ENCODE peak calls at places on chromosomes 2 and 18, in seven cellular contexts. Y, J, K, O, M, S and E are unnamed samples.

GRCh38 chr2:210912779-210913178 is 356.4 kb downstream of the CPS1 start:
- DNase-seq in Y (no peak), O (no peak), J (no peak), M (no peak), S (no peak), K (no peak), E (no peak)

GRCh38 chr2:215657844-215658243 is 222.0 kb upstream of the FN1 start:
- DNase-seq in O (no peak), S (no peak), K (peak), Y (no peak), M (peak), J (peak), E (no peak)

GRCh38 chr2:236715077-236715476 is 145.5 kb downstream of the ACKR3 start:
- DNase-seq in Y (no peak), M (peak), O (no peak), J (peak), K (no peak), S (no peak), E (no peak)

GRCh38 chr18:24942144-24942543 is 409.8 kb downstream of the ZNF521 start:
- DNase-seq in M (no peak), O (no peak), K (no peak), S (no peak), Y (no peak), J (no peak), E (no peak)

GRCh38 chr18:59549797-59550516 is 147.3 kb downstream of the CCBE1 start:
- DNase-seq in J (peak), S (no peak), M (peak), K (no peak), Y (no peak), O (no peak), E (no peak)

GRCh38 chr18:36613069-36613468 is 215.7 kb downstream of the TPGS2 start:
- DNase-seq in K (no peak), O (no peak), S (no peak), J (no peak), M (no peak), Y (no peak), E (no peak)

GRCh38 chr18:73646196-73646595 is 501.4 kb downstream of the FBXO15 start:
- DNase-seq in O (no peak), K (no peak), Y (no peak), M (peak), J (peak), S (no peak), E (no peak)

GRCh38 chr2:200786826-200787225 is 24.9 kb upstream of the BZW1 start:
- DNase-seq in K (peak), O (no peak), Y (no peak), J (peak), S (no peak), M (peak), E (no peak)

GRCh38 chr2:136008205-136008865 is 22.9 kb upstream of the DARS1 start:
- DNase-seq in J (no peak), M (no peak), O (peak), Y (no peak), S (no peak), K (no peak), E (peak)

GRCh38 chr18:49745051-49746014 is 68.0 kb downstream of the ACAA2 start:
- DNase-seq in K (no peak), M (no peak), Y (no peak), J (peak), O (no peak), S (no peak), E (no peak)

GRCh38 chr2:65580824-65581223 is 148.4 kb upstream of the SPRED2 start:
- DNase-seq in Y (no peak), O (no peak), K (no peak), J (no peak), M (no peak), S (no peak), E (no peak)

GRCh38 chr18:59971871-59972270 is 72.1 kb downstream of the PMAIP1 start:
- DNase-seq in M (no peak), Y (no peak), O (no peak), J (no peak), K (no peak), S (no peak), E (no peak)

GRCh38 chr18:400466-400865 is 100.0 kb downstream of the COLEC12 start:
- DNase-seq in K (peak), J (peak), O (no peak), Y (no peak), M (peak), S (no peak), E (no peak)

GRCh38 chr2:84022810-84023431 is 436.2 kb downstream of the SUCLG1 start:
- DNase-seq in O (no peak), J (peak), Y (peak), K (peak), S (peak), M (peak), E (no peak)

GRCh38 chr2:162840598-162841246 is 2.2 kb upstream of the KCNH7 start:
- DNase-seq in Y (peak), K (no peak), O (no peak), M (peak), S (peak), J (peak), E (peak)

GRCh38 chr2:239716536-239717318 is 308.4 kb downstream of the NDUFA10 start:
- DNase-seq in M (no peak), S (no peak), J (peak), K (no peak), O (no peak), Y (no peak), E (no peak)

GRCh38 chr2:239715606-239716005 is 309.5 kb downstream of the NDUFA10 start:
- DNase-seq in S (no peak), O (no peak), K (no peak), J (no peak), Y (no peak), M (no peak), E (no peak)

GRCh38 chr2:239716009-239716408 is 309.1 kb downstream of the NDUFA10 start:
- DNase-seq in K (no peak), Y (no peak), S (no peak), M (no peak), O (no peak), J (no peak), E (no peak)

GRCh38 chr2:239717319-239717675 is 307.8 kb downstream of the NDUFA10 start:
- DNase-seq in M (no peak), S (no peak), J (no peak), Y (no peak), O (no peak), K (no peak), E (no peak)

DNA sequence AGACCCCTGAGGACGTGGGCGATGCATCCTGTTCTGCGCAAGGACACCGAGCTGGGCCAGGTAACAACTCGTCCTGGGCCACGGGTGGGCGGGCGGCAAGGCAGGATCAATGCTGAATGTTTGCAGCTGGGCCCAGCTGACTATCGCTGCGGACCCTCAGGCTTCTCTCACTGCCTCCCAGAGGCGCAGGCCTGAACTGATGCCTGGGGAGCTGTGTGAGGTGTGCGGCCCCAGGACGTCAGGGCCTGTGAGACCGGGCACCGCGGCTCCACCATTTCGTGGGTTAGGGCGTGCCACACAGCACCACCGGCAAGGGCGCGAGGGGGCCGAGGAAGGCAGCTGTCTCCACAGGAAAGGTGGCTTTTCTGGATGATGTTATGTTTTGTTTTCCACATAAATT is 307.4 kb downstream of the NDUFA10 start:
- DNase-seq in J (no peak), S (no peak), M (no peak), Y (no peak), O (no peak), K (no peak), E (no peak)
- TF ChIP-seq CTCF in J (no peak), S (no peak), M (no peak), Y (no peak), O (no peak), K (no peak), E (no peak)

GRCh38 chr2:199405241-199405640 is 52.5 kb downstream of the SATB2 start:
- DNase-seq in K (no peak), J (peak), O (no peak), S (no peak), M (peak), Y (no peak), E (no peak)
- TF ChIP-seq CTCF in K (peak), J (peak), O (no peak), S (no peak), M (peak), Y (no peak), E (no peak)

GRCh38 chr2:111692311-111692710 is 191.7 kb downstream of the ANAPC1 start:
- DNase-seq in M (no peak), S (no peak), K (no peak), O (no peak), Y (no peak), J (no peak), E (no peak)

GRCh38 chr2:111689174-111689573 is 194.8 kb downstream of the ANAPC1 start:
- DNase-seq in J (no peak), K (no peak), S (no peak), O (no peak), Y (no peak), M (no peak), E (no peak)

GRCh38 chr2:111688501-111688900 is 195.5 kb downstream of the ANAPC1 start:
- DNase-seq in O (no peak), S (no peak), Y (no peak), J (peak), K (no peak), M (no peak), E (no peak)

GRCh38 chr2:111689899-111690298 is 194.1 kb downstream of the ANAPC1 start:
- DNase-seq in O (no peak), Y (no peak), M (peak), K (no peak), S (no peak), J (no peak), E (no peak)

DNA sequence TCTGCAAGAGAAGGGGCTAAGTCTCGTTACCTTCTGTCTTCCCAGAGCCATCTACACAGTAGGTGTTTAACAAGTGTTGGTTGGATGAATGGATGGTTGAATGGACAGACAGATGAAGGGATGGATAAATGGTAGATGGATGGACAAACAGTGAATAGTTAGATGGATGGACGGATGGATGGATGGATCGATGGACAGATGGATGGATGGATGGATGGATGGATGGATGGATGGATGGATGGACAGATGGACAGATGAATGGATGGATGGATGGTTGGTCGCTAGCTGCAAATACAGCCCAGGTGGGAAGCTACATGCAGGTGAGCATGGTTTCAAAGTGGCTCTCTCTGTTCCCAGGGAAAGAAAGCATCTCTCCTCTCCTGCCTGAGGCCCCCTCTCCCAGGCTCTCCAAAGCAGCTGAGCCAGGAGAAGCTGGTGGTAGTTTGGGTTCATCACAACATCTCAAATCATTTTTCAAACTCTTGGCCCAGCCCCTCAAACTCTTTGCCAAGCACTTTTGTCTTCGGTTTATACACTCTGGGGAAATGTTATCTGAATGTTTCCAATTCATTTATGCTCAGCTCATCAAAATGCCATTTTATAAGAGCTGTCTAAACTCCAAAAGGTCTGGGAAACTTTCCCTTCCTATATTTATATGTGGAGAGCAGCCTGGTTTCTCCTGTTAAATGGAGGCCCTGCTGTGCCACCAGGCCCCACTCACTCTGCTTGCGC is 192.7 kb downstream of the ANAPC1 start:
- DNase-seq in Y (no peak), S (no peak), M (peak), K (no peak), J (no peak), O (no peak), E (no peak)
- TF ChIP-seq CTCF in Y (no peak), S (no peak), M (no peak), K (no peak), J (no peak), O (no peak), E (no peak)

DNA sequence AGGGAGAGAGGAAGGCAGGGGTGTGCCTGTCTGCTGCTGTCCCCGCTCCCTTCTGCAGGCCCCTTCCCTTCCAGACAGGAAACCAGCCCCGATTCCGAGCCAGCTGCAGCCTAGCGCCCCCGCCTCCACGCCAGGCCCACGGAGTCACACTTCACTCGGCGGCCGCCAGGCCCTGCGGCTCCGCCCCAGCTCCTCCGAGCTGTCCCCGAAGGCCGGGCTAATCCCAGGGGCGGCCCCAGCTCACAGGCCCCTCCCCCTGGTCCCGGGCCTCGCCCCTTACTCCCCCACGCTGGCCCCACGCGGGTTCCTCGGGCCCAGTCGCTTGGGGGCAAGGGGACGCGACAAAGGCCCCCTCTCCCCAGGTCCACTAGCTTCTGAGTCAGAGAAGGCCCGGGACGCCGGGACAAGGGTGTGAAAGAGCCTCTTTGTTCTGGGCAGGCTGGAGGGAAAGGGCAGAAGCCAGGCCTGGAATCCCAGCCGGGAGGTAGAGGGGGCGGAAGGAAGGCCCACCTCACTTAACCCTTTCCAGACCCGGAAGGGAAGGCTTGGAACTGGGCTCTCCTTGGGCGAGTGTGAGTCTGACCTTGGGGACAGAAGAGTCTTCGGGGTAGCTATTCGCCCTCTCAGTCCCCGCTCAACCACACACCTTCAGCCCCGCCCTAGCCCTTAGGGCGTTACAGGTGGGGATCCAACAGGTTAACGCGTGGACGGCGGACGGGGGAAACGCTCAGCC is 1.2 kb downstream of the RTKN start:
- DNase-seq in Y (peak), S (peak), M (peak), K (no peak), J (peak), O (peak), E (peak)
- TF ChIP-seq CTCF in Y (peak), S (no peak), M (peak), K (peak), J (peak), O (no peak), E (peak)

DNA sequence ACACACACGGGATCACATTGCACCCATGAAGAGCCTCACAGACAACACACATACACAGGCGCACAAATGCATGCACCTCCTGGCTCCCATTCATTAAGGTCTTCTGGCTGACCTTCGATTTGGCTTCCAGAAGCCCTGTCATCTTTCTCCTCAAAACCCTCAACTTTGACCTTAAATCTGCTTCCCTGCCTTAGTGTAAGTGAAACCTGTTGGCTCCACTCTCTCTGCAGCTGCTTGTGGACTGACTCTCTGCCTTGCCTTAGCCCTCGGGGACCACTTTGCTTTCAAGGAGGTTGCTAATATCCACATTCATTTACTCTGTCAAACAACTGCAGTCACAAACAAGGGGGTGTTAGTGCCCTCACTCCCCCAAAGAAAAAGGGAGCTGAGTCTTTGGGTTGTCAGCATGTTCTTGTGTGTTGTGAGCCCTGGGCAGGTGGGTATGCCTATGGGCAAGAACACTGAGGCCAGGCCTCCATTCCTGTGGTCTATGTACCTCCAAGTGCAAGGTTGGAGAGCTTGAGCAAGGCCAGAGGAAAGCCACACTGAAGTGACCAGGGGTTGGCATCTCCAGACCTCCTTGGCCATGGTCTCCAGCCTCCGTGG is 3.9 kb downstream of the OSR1 start:
- DNase-seq in O (no peak), K (no peak), J (no peak), M (peak), S (peak), Y (peak), E (no peak)
- TF ChIP-seq CTCF in O (no peak), K (no peak), J (no peak), M (no peak), S (no peak), Y (no peak), E (no peak)

GRCh38 chr2:235598026-235598425 is 104.2 kb downstream of the AGAP1 start:
- DNase-seq in S (no peak), M (no peak), J (no peak), O (no peak), Y (no peak), K (no peak), E (peak)

GRCh38 chr2:235600926-235601325 is 107.1 kb downstream of the AGAP1 start:
- DNase-seq in K (no peak), O (no peak), M (no peak), J (no peak), S (no peak), Y (no peak), E (no peak)

GRCh38 chr2:235598842-235599531 is 105.1 kb downstream of the AGAP1 start:
- DNase-seq in J (no peak), O (no peak), M (no peak), Y (no peak), S (no peak), K (no peak), E (no peak)

GRCh38 chr2:235600406-235600805 is 106.6 kb downstream of the AGAP1 start:
- DNase-seq in Y (no peak), M (no peak), J (no peak), S (no peak), O (no peak), K (no peak), E (no peak)

GRCh38 chr2:235599596-235600338 is 105.9 kb downstream of the AGAP1 start:
- DNase-seq in J (no peak), M (no peak), K (no peak), O (no peak), Y (no peak), S (no peak), E (no peak)
- TF ChIP-seq CTCF in J (no peak), M (no peak), K (no peak), O (no peak), Y (no peak), S (no peak), E (no peak)

DNA sequence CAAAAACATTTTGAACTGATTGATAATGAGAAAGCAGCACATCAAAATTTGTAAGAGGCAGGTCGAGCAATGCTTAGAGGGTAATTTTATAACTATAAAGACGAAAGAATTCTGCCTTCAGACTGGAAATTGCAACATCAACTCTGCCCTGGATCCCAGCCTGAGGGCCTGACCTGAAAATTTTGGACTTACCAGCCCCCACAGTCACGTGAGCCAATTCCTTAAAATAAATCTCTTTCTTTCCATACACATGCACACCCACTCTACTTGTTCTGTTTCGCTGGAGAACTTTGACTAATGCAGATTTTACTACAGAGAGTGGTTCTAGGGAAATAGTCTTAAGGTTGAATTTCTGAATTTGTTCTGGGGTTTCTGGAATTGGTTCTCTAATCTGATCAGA is 14.6 kb upstream of the ACOXL start:
- DNase-seq in M (peak), Y (no peak), O (no peak), S (no peak), J (no peak), K (no peak), E (no peak)
- TF ChIP-seq CTCF in M (no peak), Y (no peak), O (no peak), S (no peak), J (no peak), K (no peak), E (no peak)